ENCODE peak calls at places on chromosomes 12 and 14, in eight cellular contexts. L, N, F, Y, Z, U, G and O are unnamed samples.

GRCh38 chr12:67468549-67469245 is 179.8 kb upstream of the DYRK2 start:
- DNase-seq in L (no peak), N (no peak), F (no peak), Y (no peak), Z (no peak), U (no peak), G (no peak), O (no peak)

GRCh38 chr12:68617160-68617926 is 6.6 kb downstream of the RAP1B start:
- DNase-seq in L (no peak), N (no peak), F (no peak), Y (no peak), Z (no peak), U (no peak), G (no peak), O (no peak)

GRCh38 chr12:38152816-38153736 is 163.5 kb upstream of the ALG10B start:
- DNase-seq in L (no peak), N (no peak), F (no peak), Y (peak), Z (no peak), U (no peak), G (peak), O (no peak)

GRCh38 chr12:105814283-105814682 is 324.5 kb downstream of the NUAK1 start:
- DNase-seq in L (no peak), N (no peak), F (peak), Y (no peak), Z (no peak), U (no peak), G (no peak), O (no peak)

GRCh38 chr14:57725399-57726077 is 140.4 kb downstream of the SLC35F4 start:
- DNase-seq in L (no peak), N (no peak), F (no peak), Y (no peak), Z (no peak), U (no peak), G (no peak), O (no peak)

GRCh38 chr14:106586098-106586704 is 1059.8 kb downstream of the TMEM121 start:
- DNase-seq in L (no peak), N (no peak), F (no peak), Y (no peak), Z (no peak), U (no peak), G (peak), O (no peak)

GRCh38 chr14:72611956-72612500 is 281.9 kb downstream of the DPF3 start:
- DNase-seq in L (no peak), N (peak), F (no peak), Y (no peak), Z (no peak), U (no peak), G (no peak), O (no peak)

GRCh38 chr14:78902010-78902623 is 731.9 kb downstream of the NRXN3 start:
- DNase-seq in L (peak), N (no peak), F (peak), Y (no peak), Z (peak), U (peak), G (no peak), O (no peak)

GRCh38 chr14:75752086-75752485 is 91.0 kb downstream of the TTLL5 start:
- DNase-seq in L (no peak), N (no peak), F (no peak), Y (no peak), Z (no peak), U (no peak), G (no peak), O (no peak)

GRCh38 chr14:104281768-104282301 is 143.4 kb downstream of the KIF26A start:
- DNase-seq in L (no peak), N (no peak), F (no peak), Y (no peak), Z (no peak), U (peak), G (peak), O (peak)

GRCh38 chr14:73943083-73943482 is 6.8 kb downstream of the FAM161B start:
- DNase-seq in L (no peak), N (no peak), F (no peak), Y (peak), Z (no peak), U (no peak), G (no peak), O (no peak)

GRCh38 chr12:88639361-88639760 is 59.1 kb upstream of the KITLG start:
- DNase-seq in L (no peak), N (no peak), F (no peak), Y (no peak), Z (no peak), U (no peak), G (no peak), O (no peak)

GRCh38 chr12:6378709-6379427 is 3.5 kb upstream of the SCNN1A start:
- DNase-seq in L (no peak), N (peak), F (no peak), Y (no peak), Z (no peak), U (no peak), G (no peak), O (no peak)

GRCh38 chr12:92978607-92979006 is 49.5 kb upstream of the EEA1 start:
- DNase-seq in L (no peak), N (no peak), F (no peak), Y (no peak), Z (no peak), U (no peak), G (no peak), O (no peak)

GRCh38 chr12:96986883-96987523 is 79.9 kb downstream of the NEDD1 start:
- DNase-seq in L (no peak), N (no peak), F (peak), Y (no peak), Z (no peak), U (no peak), G (no peak), O (no peak)

GRCh38 chr14:89625208-89625987 is 208.4 kb upstream of the FOXN3 start:
- DNase-seq in L (peak), N (peak), F (peak), Y (no peak), Z (no peak), U (peak), G (no peak), O (no peak)

GRCh38 chr14:32560213-32560857 is 231.2 kb downstream of the AKAP6 start:
- DNase-seq in L (peak), N (peak), F (peak), Y (peak), Z (peak), U (no peak), G (no peak), O (no peak)

GRCh38 chr12:93102289-93102688 is 173.2 kb upstream of the EEA1 start:
- DNase-seq in L (no peak), N (no peak), F (no peak), Y (no peak), Z (no peak), U (no peak), G (no peak), O (no peak)

GRCh38 chr12:51867796-51868428 is 19.4 kb upstream of the FIGNL2 start:
- DNase-seq in L (no peak), N (no peak), F (no peak), Y (no peak), Z (no peak), U (no peak), G (peak), O (no peak)

GRCh38 chr14:72894623-72895378 is 900 bp upstream of the DPF3 start:
- DNase-seq in L (peak), N (no peak), F (peak), Y (no peak), Z (no peak), U (peak), G (no peak), O (no peak)

GRCh38 chr14:77301103-77301502 is 19.6 kb downstream of the POMT2 start:
- DNase-seq in L (peak), N (peak), F (peak), Y (peak), Z (no peak), U (peak), G (no peak), O (peak)

GRCh38 chr14:75158843-75159614 is 17.4 kb downstream of the TMED10 start:
- DNase-seq in L (no peak), N (no peak), F (no peak), Y (no peak), Z (no peak), U (no peak), G (no peak), O (no peak)

GRCh38 chr12:73506611-73507010 is 1031.0 kb upstream of the ATXN7L3B start:
- DNase-seq in L (no peak), N (no peak), F (no peak), Y (no peak), Z (no peak), U (no peak), G (no peak), O (no peak)

GRCh38 chr12:13816394-13816793 is 165.0 kb downstream of the GRIN2B start:
- DNase-seq in L (no peak), N (no peak), F (peak), Y (no peak), Z (no peak), U (no peak), G (no peak), O (no peak)

GRCh38 chr14:100214768-100215079 is 24.2 kb upstream of the YY1 start:
- DNase-seq in L (no peak), N (no peak), F (no peak), Y (no peak), Z (no peak), U (no peak), G (no peak), O (no peak)

GRCh38 chr14:91410781-91411536 is 6.7 kb downstream of the CCDC88C start:
- DNase-seq in L (no peak), N (peak), F (no peak), Y (no peak), Z (no peak), U (no peak), G (no peak), O (no peak)

GRCh38 chr12:109575683-109576082 is 2.1 kb downstream of the MVK start:
- DNase-seq in L (no peak), N (no peak), F (no peak), Y (no peak), Z (no peak), U (no peak), G (no peak), O (no peak)
- H3K4me3 ChIP-seq in L (no peak), N (no peak), F (no peak), Y (no peak), Z (no peak), U (no peak), G (no peak), O (no peak)

GRCh38 chr12:262113-262512 is 523 bp downstream of the SLC6A13 start:
- DNase-seq in L (no peak), N (no peak), F (no peak), Y (no peak), Z (no peak), U (no peak), G (no peak), O (no peak)
- H3K4me3 ChIP-seq in L (no peak), N (no peak), F (no peak), Y (no peak), Z (no peak), U (no peak), G (no peak), O (no peak)

GRCh38 chr14:34460295-34460694 is 1.7 kb downstream of the SPTSSA start:
- DNase-seq in L (no peak), N (no peak), F (no peak), Y (no peak), Z (no peak), U (no peak), G (no peak), O (no peak)

GRCh38 chr14:34463598-34463961 is 1.5 kb upstream of the SPTSSA start:
- DNase-seq in L (no peak), N (no peak), F (no peak), Y (no peak), Z (no peak), U (no peak), G (no peak), O (no peak)

GRCh38 chr14:34461334-34462131 is 507 bp downstream of the SPTSSA start:
- DNase-seq in L (peak), N (peak), F (peak), Y (peak), Z (peak), U (peak), G (peak), O (peak)

GRCh38 chr14:34462132-34462893 is at the start of gene SPTSSA:
- DNase-seq in L (peak), N (peak), F (peak), Y (peak), Z (peak), U (peak), G (peak), O (peak)

DNA sequence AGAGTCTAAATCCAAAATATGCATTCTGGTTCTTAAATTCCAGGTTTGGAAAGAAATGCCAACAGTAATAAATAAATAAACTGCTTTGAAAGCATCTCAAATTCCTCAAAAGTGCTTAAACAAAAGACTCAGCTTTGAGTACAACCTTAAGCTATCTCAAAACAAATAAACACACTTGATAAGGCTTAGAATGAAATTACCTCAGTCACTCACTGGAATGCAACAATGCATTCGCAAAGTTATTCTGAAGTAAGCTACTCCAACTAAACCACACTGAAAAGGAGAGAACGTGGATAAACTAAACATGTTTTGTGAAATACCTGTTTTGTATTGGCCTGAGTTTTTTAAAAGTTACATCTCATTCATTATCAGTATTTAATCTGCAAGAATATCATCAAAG is 1.2 kb downstream of the SPTSSA start:
- DNase-seq in L (no peak), N (no peak), F (peak), Y (no peak), Z (no peak), U (no peak), G (no peak), O (no peak)
- H3K4me3 ChIP-seq in L (peak), N (peak), F (peak), Y (peak), Z (peak), U (peak), G (peak), O (peak)

DNA sequence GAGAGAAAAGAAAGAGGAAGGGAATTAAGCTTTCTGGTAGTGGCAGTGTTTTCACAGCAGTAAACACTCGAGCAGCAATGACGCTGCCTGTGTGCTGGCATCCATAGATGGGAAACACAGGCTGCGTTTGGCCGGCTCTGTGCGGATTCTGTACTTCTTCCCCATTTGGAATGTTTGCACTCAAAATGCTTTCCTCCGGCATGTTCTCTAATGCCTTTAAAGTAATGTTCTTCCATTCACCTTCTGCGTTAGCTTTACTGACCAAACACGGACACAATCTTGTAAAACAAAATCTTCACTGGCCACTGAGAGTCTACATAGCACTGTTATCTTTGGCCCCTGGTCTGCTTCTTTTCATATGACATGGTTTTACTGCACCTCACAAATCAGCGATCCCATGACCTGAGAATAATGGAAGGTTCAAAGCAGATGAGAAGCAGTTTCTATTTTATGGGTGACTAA is 31.4 kb downstream of the DCP1B start:
- DNase-seq in L (peak), N (peak), F (no peak), Y (no peak), Z (no peak), U (peak), G (no peak), O (no peak)
- H3K4me3 ChIP-seq in L (peak), N (peak), F (no peak), Y (no peak), Z (no peak), U (peak), G (no peak), O (no peak)

GRCh38 chr14:101783260-101784016 is 21.9 kb downstream of the PPP2R5C start:
- DNase-seq in L (no peak), N (no peak), F (no peak), Y (no peak), Z (no peak), U (no peak), G (no peak), O (no peak)

GRCh38 chr14:101784631-101785030 is 23.1 kb downstream of the PPP2R5C start:
- DNase-seq in L (no peak), N (no peak), F (no peak), Y (no peak), Z (no peak), U (no peak), G (no peak), O (no peak)

GRCh38 chr14:101780390-101780789 is 18.9 kb downstream of the PPP2R5C start:
- DNase-seq in L (no peak), N (no peak), F (no peak), Y (no peak), Z (no peak), U (no peak), G (peak), O (no peak)

GRCh38 chr14:101781240-101782061 is 19.9 kb downstream of the PPP2R5C start:
- DNase-seq in L (no peak), N (no peak), F (peak), Y (no peak), Z (no peak), U (no peak), G (peak), O (no peak)

GRCh38 chr14:101780887-101781239 is 19.4 kb downstream of the PPP2R5C start:
- DNase-seq in L (no peak), N (no peak), F (peak), Y (no peak), Z (no peak), U (no peak), G (peak), O (no peak)
- H3K4me3 ChIP-seq in L (peak), N (peak), F (peak), Y (peak), Z (peak), U (peak), G (peak), O (peak)

GRCh38 chr14:69485261-69485660 is 733 bp downstream of the PLEKHD1 start:
- DNase-seq in L (no peak), N (no peak), F (no peak), Y (no peak), Z (no peak), U (no peak), G (no peak), O (no peak)
- H3K4me3 ChIP-seq in L (no peak), N (no peak), F (peak), Y (no peak), Z (no peak), U (peak), G (peak), O (no peak)

GRCh38 chr12:86261142-86261541 is 5.0 kb upstream of the MGAT4C start:
- DNase-seq in L (no peak), N (no peak), F (no peak), Y (no peak), Z (no peak), U (no peak), G (no peak), O (no peak)
- H3K4me3 ChIP-seq in L (no peak), N (no peak), F (no peak), Y (no peak), Z (no peak), U (no peak), G (no peak), O (no peak)